ENCODE peak calls at places on chromosome 11, in nine cellular contexts. D, X, Z, V, H, P, Y, U and T are unnamed samples.
A peak's percentile ranks its signal among the peaks of the same experiment; 100 is the strongest.

GRCh38 chr11:33634291-33634834 is 66.3 kb downstream of the C11orf91 start:
- DNase-seq in H (no peak), Y (no peak), D (no peak), Z (no peak), U (no peak), X (no peak), P (peak; percentile 73), V (no peak), T (no peak)

GRCh38 chr11:12469451-12469850 is 92.1 kb downstream of the PARVA start:
- DNase-seq in X (no peak), H (no peak), U (peak; percentile 30), Y (peak; percentile 26), V (no peak), P (no peak), D (no peak), Z (peak; percentile 67), T (no peak)

GRCh38 chr11:43736502-43737193 is 56.1 kb downstream of the HSD17B12 start:
- DNase-seq in H (no peak), V (no peak), P (no peak), U (no peak), D (no peak), Z (peak; percentile 82), Y (no peak), X (no peak), T (no peak)

GRCh38 chr11:12271826-12272366 is 105.5 kb upstream of the PARVA start:
- DNase-seq in Z (no peak), U (no peak), Y (no peak), P (no peak), V (no peak), H (no peak), D (no peak), X (no peak), T (no peak)

GRCh38 chr11:116811194-116811593 is 11.9 kb downstream of the APOA4 start:
- DNase-seq in Y (no peak), Z (no peak), H (no peak), P (no peak), V (no peak), X (no peak), D (no peak), U (no peak), T (no peak)

GRCh38 chr11:27150098-27150497 is 109.5 kb downstream of the BBOX1 start:
- DNase-seq in Z (no peak), P (no peak), V (no peak), D (no peak), X (no peak), Y (no peak), H (no peak), U (no peak), T (no peak)

GRCh38 chr11:69821511-69822040 is 2.4 kb upstream of the FGF3 start:
- DNase-seq in Y (no peak), X (no peak), D (no peak), P (no peak), Z (no peak), V (no peak), H (no peak), U (no peak), T (no peak)

GRCh38 chr11:13238879-13239514 is 38.6 kb upstream of the BMAL1 start:
- DNase-seq in X (peak; percentile 54), H (peak; percentile 50), D (peak; percentile 5), Y (no peak), P (peak; percentile 57), U (peak; percentile 67), V (peak; percentile 71), Z (peak; percentile 57), T (peak; percentile 53)

GRCh38 chr11:76642341-76642740 is 28.2 kb downstream of the LRRC32 start:
- DNase-seq in X (peak; percentile 16), Y (no peak), V (no peak), H (no peak), P (no peak), Z (no peak), D (no peak), U (no peak), T (no peak)

GRCh38 chr11:32831241-32831640 is 1.5 kb downstream of the PRRG4 start:
- DNase-seq in Y (no peak), U (no peak), H (no peak), V (no peak), Z (no peak), X (no peak), P (no peak), D (no peak), T (peak; percentile 8)

GRCh38 chr11:14725150-14725549 is 81.5 kb downstream of the PDE3B start:
- DNase-seq in V (no peak), P (no peak), X (no peak), U (no peak), D (no peak), Z (no peak), Y (no peak), H (no peak), T (no peak)

GRCh38 chr11:44285756-44286155 is 24.2 kb downstream of the ALX4 start:
- DNase-seq in Z (no peak), Y (no peak), V (no peak), X (no peak), D (no peak), P (no peak), U (no peak), H (no peak), T (no peak)

GRCh38 chr11:119810478-119811232 is 81.7 kb upstream of the NECTIN1 start:
- DNase-seq in P (no peak), V (no peak), D (no peak), H (no peak), U (no peak), X (no peak), Z (no peak), Y (no peak), T (no peak)

GRCh38 chr11:47565340-47566165 is at the start of gene PTPMT1:
- DNase-seq in Y (peak; percentile 66), H (peak; percentile 90), V (peak; percentile 79), X (peak; percentile 70), P (peak; percentile 40), Z (peak; percentile 68), D (peak; percentile 28), U (peak; percentile 90), T (peak; percentile 72)

GRCh38 chr11:18757742-18758294 is 31.8 kb upstream of the IGSF22 start:
- DNase-seq in V (no peak), P (no peak), U (no peak), Z (peak; percentile 33), D (no peak), H (no peak), Y (peak; percentile 47), X (no peak), T (no peak)

GRCh38 chr11:60059052-60059451 is 2.6 kb downstream of the MS4A3 start:
- DNase-seq in V (no peak), U (no peak), X (no peak), P (no peak), D (no peak), H (no peak), Y (no peak), Z (no peak), T (no peak)

GRCh38 chr11:127238321-127238720 is 237.8 kb upstream of the KIRREL3 start:
- DNase-seq in U (no peak), H (no peak), P (no peak), D (no peak), Y (no peak), X (no peak), Z (no peak), V (no peak), T (no peak)

GRCh38 chr11:128726464-128727139 is 32.7 kb downstream of the FLI1 start:
- DNase-seq in V (no peak), P (no peak), H (peak; percentile 52), Z (no peak), D (no peak), Y (no peak), X (no peak), U (no peak), T (no peak)

GRCh38 chr11:88051386-88051785 is 123.9 kb downstream of the RAB38 start:
- DNase-seq in D (no peak), Z (peak; percentile 48), U (no peak), P (no peak), Y (no peak), X (no peak), H (no peak), V (no peak), T (no peak)

GRCh38 chr11:17015639-17016125 is 1.5 kb upstream of the PLEKHA7 start:
- DNase-seq in Y (no peak), U (no peak), Z (peak; percentile 81), V (no peak), H (peak; percentile 73), D (no peak), P (no peak), X (no peak), T (no peak)
- H3K4me1 ChIP-seq in Y (peaks cover 2% of the 10 kb centered on the region), U (peaks cover 9% of the 10 kb centered on the region), Z (no peaks in the 10 kb centered on the region), V (peaks cover 6% of the 10 kb centered on the region), H (no peaks in the 10 kb centered on the region), D (peaks cover 9% of the 10 kb centered on the region), P (peaks cover 28% of the 10 kb centered on the region), X (peaks cover 4% of the 10 kb centered on the region), T (no peaks in the 10 kb centered on the region)

GRCh38 chr11:64078905-64079304 is 43.2 kb downstream of the FLRT1 start:
- DNase-seq in P (no peak), V (no peak), Z (no peak), U (no peak), X (no peak), D (no peak), H (no peak), Y (no peak), T (no peak)

GRCh38 chr11:64077607-64078006 is 41.9 kb downstream of the FLRT1 start:
- DNase-seq in Y (no peak), X (no peak), Z (no peak), P (no peak), H (no peak), D (no peak), U (no peak), V (no peak), T (no peak)

GRCh38 chr11:64074239-64074638 is 38.5 kb downstream of the FLRT1 start:
- DNase-seq in V (no peak), D (no peak), Z (peak; percentile 29), U (peak; percentile 48), P (no peak), H (no peak), Y (no peak), X (no peak), T (no peak)

GRCh38 chr11:64078294-64078693 is 42.6 kb downstream of the FLRT1 start:
- DNase-seq in P (no peak), H (no peak), Z (no peak), D (no peak), X (no peak), U (no peak), Y (no peak), V (no peak), T (no peak)

GRCh38 chr11:64076764-64077163 is 41.0 kb downstream of the FLRT1 start:
- DNase-seq in P (no peak), H (no peak), V (no peak), U (no peak), D (no peak), X (no peak), Z (no peak), Y (no peak), T (no peak)
- H3K27ac ChIP-seq in P (no peak overlapping the region), H (no peak overlapping the region), V (no peak overlapping the region), U (no peak overlapping the region), D (no peak overlapping the region), X (no peak overlapping the region), Z (no peak overlapping the region), Y (no peak overlapping the region), T (no peak overlapping the region)

GRCh38 chr11:1415631-1416030 is 25.9 kb downstream of the BRSK2 start:
- DNase-seq in P (no peak), Z (no peak), V (no peak), U (no peak), X (no peak), Y (no peak), D (no peak), H (no peak), T (no peak)
- H3K9me3 ChIP-seq in P (peaks cover 49% of the 10 kb centered on the region), Z (no peaks in the 10 kb centered on the region), V (peaks cover 9% of the 10 kb centered on the region), U (peaks cover 12% of the 10 kb centered on the region), X (no peaks in the 10 kb centered on the region), Y (no peaks in the 10 kb centered on the region), D (peaks cover 21% of the 10 kb centered on the region), H (peaks cover 5% of the 10 kb centered on the region), T (peaks cover 4% of the 10 kb centered on the region)

GRCh38 chr11:86214710-86215109 is 29.8 kb upstream of the EED start:
- DNase-seq in Z (no peak), H (no peak), V (no peak), X (no peak), D (no peak), P (no peak), U (no peak), Y (no peak), T (no peak)
- H3K4me1 ChIP-seq in Z (no peaks in the 10 kb centered on the region), H (no peaks in the 10 kb centered on the region), V (peaks cover 8% of the 10 kb centered on the region), X (no peaks in the 10 kb centered on the region), D (no peaks in the 10 kb centered on the region), P (peaks cover 14% of the 10 kb centered on the region), U (peaks cover 6% of the 10 kb centered on the region), Y (no peaks in the 10 kb centered on the region), T (no peaks in the 10 kb centered on the region)